ENCODE peak calls at places on chromosomes 7 and 10, in six cellular contexts. J is A549, U is HepG2, N is GM12878, T is endothelial cell of umbilical vein, C is K562. E is an unnamed sample.
A peak's percentile ranks its signal among the peaks of the same experiment; 100 is the strongest.

GRCh38 chr10:46539596-46540411 is 16.7 kb downstream of the GPRIN2 start:
- DNase-seq in J (peak; percentile 97), U (peak; percentile 86), N (no peak), T (peak; percentile 46), C (no peak), E (no peak)

GRCh38 chr7:1553513-1554210 is 2.3 kb downstream of the TMEM184A start:
- DNase-seq in J (peak; percentile 44), U (no peak), N (no peak), T (no peak), C (no peak), E (no peak)

GRCh38 chr7:130144632-130145171 is 60.5 kb downstream of the TMEM209 start:
- DNase-seq in J (peak; percentile 21), U (peak; percentile 33), N (no peak), T (no peak), C (no peak), E (no peak)

GRCh38 chr10:130802301-130802700 is 509.2 kb downstream of the TCERG1L start:
- DNase-seq in J (no peak), U (no peak), N (no peak), T (no peak), C (no peak), E (no peak)

GRCh38 chr7:81468516-81468915 is 301.3 kb downstream of the HGF start:
- DNase-seq in J (no peak), U (no peak), N (no peak), T (no peak), C (no peak), E (no peak)

GRCh38 chr7:104795086-104795485 is 218.9 kb upstream of the KMT2E start:
- DNase-seq in J (no peak), U (no peak), N (no peak), T (no peak), C (no peak), E (no peak)

GRCh38 chr10:110151467-110151866 is 55.9 kb upstream of the MXI1 start:
- DNase-seq in J (no peak), U (no peak), N (no peak), T (no peak), C (peak; percentile 34), E (no peak)

GRCh38 chr7:135599471-135599870 is 41.8 kb downstream of the NUP205 start:
- DNase-seq in J (no peak), U (no peak), N (no peak), T (no peak), C (no peak), E (no peak)

GRCh38 chr10:88195841-88196240 is 332.4 kb downstream of the PTEN start:
- DNase-seq in J (no peak), U (no peak), N (no peak), T (no peak), C (no peak), E (no peak)

GRCh38 chr7:16619979-16620408 is 25.6 kb downstream of the ANKMY2 start:
- DNase-seq in J (no peak), U (no peak), N (peak; percentile 5), T (no peak), C (no peak), E (no peak)

GRCh38 chr10:27998178-27998953 is 513 bp downstream of the ODAD2 start:
- DNase-seq in J (peak; percentile 3), U (no peak), N (no peak), T (peak; percentile 51), C (no peak), E (peak; percentile 73)

GRCh38 chr10:53808677-53809076 is 992.4 kb downstream of the PCDH15 start:
- DNase-seq in J (no peak), U (no peak), N (no peak), T (no peak), C (no peak), E (no peak)

GRCh38 chr7:147199868-147200267 is 1083.3 kb downstream of the CNTNAP2 start:
- DNase-seq in J (no peak), U (no peak), N (no peak), T (no peak), C (no peak), E (no peak)

GRCh38 chr7:47392241-47392759 is 189.6 kb downstream of the TNS3 start:
- DNase-seq in J (no peak), U (no peak), N (no peak), T (no peak), C (peak; percentile 41), E (no peak)

GRCh38 chr7:35537067-35538023 is 157.6 kb downstream of the HERPUD2 start:
- DNase-seq in J (peak; percentile 70), U (peak; percentile 46), N (no peak), T (peak; percentile 70), C (peak; percentile 85), E (peak; percentile 79)

GRCh38 chr7:2355079-2356008 is 717 bp downstream of the EIF3B start:
- DNase-seq in J (peak; percentile 22), U (no peak), N (no peak), T (peak; percentile 37), C (peak; percentile 54), E (peak; percentile 46)

GRCh38 chr10:47181057-47181849 is 118.7 kb upstream of the GDF10 start:
- DNase-seq in J (no peak), U (no peak), N (no peak), T (no peak), C (no peak), E (peak; percentile 31)

GRCh38 chr10:5499493-5499800 is at the start of gene CALML5:
- DNase-seq in J (no peak), U (no peak), N (no peak), T (no peak), C (no peak), E (no peak)

GRCh38 chr10:67884842-67885680 is 605 bp downstream of the SIRT1 start:
- DNase-seq in J (peak; percentile 83), U (peak; percentile 48), N (peak; percentile 12), T (peak; percentile 79), C (peak; percentile 78), E (peak; percentile 96)

GRCh38 chr7:1946461-1947450 is 276.7 kb downstream of the ELFN1 start:
- DNase-seq in J (no peak), U (no peak), N (no peak), T (no peak), C (no peak), E (no peak)

GRCh38 chr7:11341285-11341944 is 367.7 kb downstream of the PHF14 start:
- DNase-seq in J (peak; percentile 47), U (no peak), N (no peak), T (peak; percentile 14), C (no peak), E (peak; percentile 28)

DNA sequence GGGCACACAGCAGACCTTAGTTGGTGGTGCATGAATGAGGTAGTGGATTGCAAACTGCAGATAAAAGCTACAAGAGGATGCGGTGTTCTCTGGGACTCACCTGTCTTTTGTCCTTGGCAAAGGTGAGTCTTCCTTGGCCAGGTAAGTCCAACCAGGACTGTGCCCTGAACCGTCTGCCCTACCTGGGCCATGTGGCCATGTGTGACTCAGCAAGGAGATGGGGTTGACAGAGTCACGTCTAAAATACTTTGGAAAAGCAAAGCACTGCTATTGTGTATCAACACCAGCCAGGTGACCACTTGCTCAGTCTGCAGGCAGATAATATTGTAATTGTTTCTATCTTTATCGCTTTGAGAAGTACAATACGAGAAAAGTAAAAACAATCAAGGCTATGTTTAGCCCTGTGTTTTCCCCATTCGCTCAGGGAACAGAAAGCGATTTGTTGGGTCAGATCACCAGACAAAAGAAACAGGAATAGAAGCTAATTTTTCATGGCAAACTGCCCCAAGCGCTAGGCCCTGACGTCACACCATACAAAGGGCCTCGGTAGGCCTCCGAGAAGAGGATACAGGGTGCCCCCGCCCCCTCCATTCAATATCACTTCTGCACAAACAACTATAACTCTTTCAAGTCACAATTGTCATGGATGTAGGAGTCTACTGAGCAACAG is 57.3 kb downstream of the FAM53B start:
- DNase-seq in J (no peak), U (no peak), N (no peak), T (peak; percentile 97), C (no peak), E (no peak)
- TF ChIP-seq POLR2A in J (no peak), U (no peak), N (no peak), T (no peak), C (no peak), E (no peak)

DNA sequence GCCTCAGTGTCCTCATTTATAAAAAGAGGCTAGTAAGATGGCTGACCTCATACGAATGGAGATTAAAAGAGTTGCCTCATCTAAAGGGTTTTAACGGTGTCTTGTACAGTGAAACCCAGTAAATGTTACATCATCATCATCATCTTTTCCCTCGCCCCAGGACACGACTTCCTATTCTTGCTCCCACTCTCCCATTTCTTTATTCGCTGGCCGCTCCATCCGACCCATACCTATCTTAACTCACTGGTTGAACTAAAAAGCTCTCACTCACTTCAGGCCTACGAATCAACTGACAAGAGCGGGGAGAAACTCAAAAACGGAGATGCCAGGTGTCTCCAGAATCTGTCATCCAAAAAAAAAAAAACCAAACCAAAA is 502 bp downstream of the FRA10AC1 start:
- DNase-seq in J (peak; percentile 12), U (peak; percentile 7), N (no peak), T (no peak), C (peak; percentile 17), E (peak; percentile 72)
- TF ChIP-seq MAX in J (no peak), U (no peak), N (no peak), T (no peak), C (no peak), E (no peak)

GRCh38 chr10:687583-688286 is 1.7 kb downstream of the DIP2C start:
- DNase-seq in J (no peak), U (no peak), N (no peak), T (no peak), C (no peak), E (no peak)

GRCh38 chr10:682931-683447 is 6.5 kb downstream of the DIP2C start:
- DNase-seq in J (no peak), U (no peak), N (no peak), T (no peak), C (no peak), E (no peak)

GRCh38 chr10:683448-684071 is 5.9 kb downstream of the DIP2C start:
- DNase-seq in J (peak; percentile 86), U (no peak), N (no peak), T (no peak), C (no peak), E (no peak)

GRCh38 chr10:686155-686931 is 3.1 kb downstream of the DIP2C start:
- DNase-seq in J (no peak), U (no peak), N (no peak), T (no peak), C (no peak), E (no peak)

DNA sequence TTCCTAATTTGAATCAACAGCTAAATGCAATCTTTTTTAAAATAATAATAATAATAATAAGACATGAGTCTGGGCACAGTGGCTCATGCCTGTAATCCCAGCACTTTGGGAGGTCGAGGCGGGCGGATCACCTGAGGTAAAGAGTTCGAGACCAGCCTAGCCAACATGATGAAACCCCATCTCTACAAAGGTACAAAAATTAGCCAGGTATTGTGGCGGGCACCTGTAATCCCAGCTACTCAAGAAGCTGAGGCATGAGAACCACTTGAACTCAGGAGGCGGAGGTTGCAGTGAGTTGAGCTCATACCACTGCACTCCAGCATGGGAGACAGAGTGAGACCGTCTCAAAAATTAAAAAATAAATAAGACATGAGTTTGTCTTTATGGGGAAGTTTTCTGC is 3.9 kb downstream of the DIP2C start:
- DNase-seq in J (no peak), U (no peak), N (no peak), T (no peak), C (no peak), E (no peak)
- TF ChIP-seq MYC in J (no peak), U (no peak), N (no peak), T (no peak), C (no peak), E (no peak)

DNA sequence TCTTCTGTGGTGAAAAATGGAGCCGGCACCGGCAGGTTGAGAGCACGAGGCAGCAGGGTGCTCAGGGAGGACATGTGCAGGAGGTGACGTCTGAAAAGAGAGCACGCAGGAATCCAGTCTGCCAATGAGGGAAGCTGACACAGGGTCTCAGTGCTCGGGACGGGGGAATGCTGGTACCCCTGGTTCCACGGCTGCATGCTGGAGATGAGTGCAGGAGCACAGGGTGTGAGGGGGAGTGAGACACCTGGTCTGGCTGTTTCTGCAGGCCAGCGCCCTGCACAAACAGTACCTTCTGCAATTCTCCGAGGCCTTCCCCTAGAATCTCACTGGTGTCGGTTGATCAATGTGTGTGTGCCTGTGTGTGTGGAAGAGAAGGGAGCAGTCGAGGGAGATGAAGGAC is 72.7 kb downstream of the VOPP1 start:
- DNase-seq in J (no peak), U (no peak), N (no peak), T (no peak), C (no peak), E (no peak)
- TF ChIP-seq POLR2A in J (no peak), U (no peak), N (peak; percentile 51), T (no peak), C (no peak), E (no peak)

E was measured in NB4.